ENCODE peak calls at places on chromosomes 6 and 20, in five cellular contexts. L is HCEC 1CT, W is GM20000, I is putamen, G is HS-5. F is an unnamed sample.

GRCh38 chr6:107981695-107982094 is 23.7 kb upstream of the SEC63 start:
- DNase-seq in G (no peak), W (no peak), I (no peak), L (no peak), F (no peak)

GRCh38 chr6:70371454-70372105 is 41.7 kb upstream of the FAM135A start:
- DNase-seq in L (peak), W (peak), G (peak), I (peak), F (peak)

GRCh38 chr6:142550310-142550709 is 248.5 kb downstream of the ADGRG6 start:
- DNase-seq in I (no peak), W (no peak), L (no peak), G (no peak), F (no peak)

GRCh38 chr20:7387638-7388193 is 552.5 kb downstream of the HAO1 start:
- DNase-seq in L (no peak), G (no peak), I (no peak), W (no peak), F (no peak)

GRCh38 chr6:55304747-55305146 is 22.5 kb upstream of the GFRAL start:
- DNase-seq in I (no peak), W (no peak), G (no peak), L (no peak), F (no peak)

GRCh38 chr6:71291991-71292390 is 3.4 kb downstream of the OGFRL1 start:
- DNase-seq in I (peak), W (no peak), G (no peak), L (peak), F (peak)

GRCh38 chr6:131029661-131030297 is 33.3 kb downstream of the EPB41L2 start:
- DNase-seq in W (peak), L (peak), I (peak), G (no peak), F (peak)

GRCh38 chr6:35468980-35469710 is 944 bp downstream of the RPL10A start:
- DNase-seq in W (no peak), L (no peak), G (no peak), I (no peak), F (peak)

GRCh38 chr6:14026831-14027539 is 90.6 kb upstream of the CD83 start:
- DNase-seq in W (no peak), I (no peak), L (no peak), G (no peak), F (no peak)

GRCh38 chr20:40953856-40954255 is 74.8 kb upstream of the TOP1 start:
- DNase-seq in L (peak), I (no peak), W (no peak), G (no peak), F (peak)

GRCh38 chr6:73451166-73452106 is 661 bp downstream of the CGAS start:
- DNase-seq in I (no peak), L (peak), G (peak), W (peak), F (peak)

GRCh38 chr20:39800548-39800947 is 838.4 kb downstream of the DHX35 start:
- DNase-seq in W (no peak), L (no peak), G (peak), I (no peak), F (peak)

GRCh38 chr6:143336446-143337152 is 113.9 kb downstream of the ADAT2 start:
- DNase-seq in L (peak), I (no peak), W (no peak), G (peak), F (peak)

GRCh38 chr6:96784650-96785049 is 52.6 kb downstream of the GPR63 start:
- DNase-seq in L (no peak), I (no peak), G (no peak), W (no peak), F (no peak)

GRCh38 chr6:123715243-123715863 is 78.6 kb upstream of the TRDN start:
- DNase-seq in G (peak), W (peak), L (no peak), I (no peak), F (peak)

GRCh38 chr6:46901747-46902362 is 19.9 kb downstream of the ADGRF5 start:
- DNase-seq in G (no peak), I (no peak), L (no peak), W (no peak), F (no peak)

GRCh38 chr6:147782302-147782701 is 273.8 kb downstream of the SAMD5 start:
- DNase-seq in L (peak), I (no peak), G (no peak), W (no peak), F (peak)

GRCh38 chr6:27280540-27281000 is 31.5 kb downstream of the POM121L2 start:
- DNase-seq in G (no peak), I (no peak), W (no peak), L (peak), F (peak)

GRCh38 chr6:156219973-156220372 is 557.2 kb upstream of the ARID1B start:
- DNase-seq in G (no peak), W (no peak), L (no peak), I (no peak), F (no peak)

GRCh38 chr20:10511507-10512231 is 76.6 kb downstream of the SLX4IP start:
- DNase-seq in L (peak), G (peak), I (peak), W (peak), F (peak)

GRCh38 chr20:4171538-4172116 is 156.3 kb upstream of the RNF24 start:
- DNase-seq in G (no peak), I (no peak), W (no peak), L (no peak), F (peak)

F was measured in ELR.